ENCODE peak calls at places on chromosomes 3 and 15, in four cellular contexts. B is transverse colon, F is sigmoid colon, V is glutamatergic neuron. G is an unnamed sample.

GRCh38 chr3:102307442-102307841 is 127.4 kb upstream of the ZPLD1 start:
- DNase-seq in B (no peak), F (no peak), V (no peak), G (no peak)

GRCh38 chr15:78004222-78004727 is 73.2 kb downstream of the TBC1D2B start:
- DNase-seq in B (no peak), F (peak), V (no peak), G (no peak)

GRCh38 chr3:143167956-143168355 is 48.4 kb downstream of the CHST2 start:
- DNase-seq in B (no peak), F (no peak), V (no peak), G (no peak)

GRCh38 chr3:171781711-171782127 is 28.6 kb downstream of the PLD1 start:
- DNase-seq in B (no peak), F (no peak), V (no peak), G (no peak)

GRCh38 chr15:40590635-40591105 is 3.4 kb upstream of the KNL1 start:
- DNase-seq in B (no peak), F (no peak), V (no peak), G (no peak)

GRCh38 chr3:38646062-38646461 is 3.4 kb downstream of the SCN5A start:
- DNase-seq in B (no peak), F (peak), V (no peak), G (no peak)

GRCh38 chr15:41233367-41233771 is 2.3 kb downstream of the CHP1 start:
- DNase-seq in B (no peak), F (no peak), V (no peak), G (no peak)

GRCh38 chr3:32640939-32641725 is 43.9 kb upstream of the CNOT10 start:
- DNase-seq in B (no peak), F (peak), V (peak), G (no peak)

DNA sequence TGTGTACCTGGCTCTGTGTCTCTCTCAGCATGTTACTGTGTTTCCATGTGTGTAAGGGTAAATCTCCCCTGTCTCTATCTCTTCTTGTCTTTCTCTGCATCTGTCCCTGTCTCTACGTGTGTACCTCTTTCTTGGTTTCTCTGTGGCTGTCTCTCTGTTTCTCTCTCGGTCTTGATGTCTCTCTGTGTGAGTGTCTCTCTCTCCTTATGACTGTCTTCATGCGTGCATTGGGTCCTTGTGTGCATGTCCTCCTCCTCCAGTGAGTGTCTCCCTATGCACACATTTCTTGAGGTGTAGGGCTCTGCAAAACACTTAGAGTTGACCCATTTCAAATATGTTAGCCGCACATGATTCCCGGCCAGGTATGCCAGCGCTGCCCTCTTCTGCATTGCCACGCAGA is 903.3 kb upstream of the CFAP20DC start:
- DNase-seq in B (no peak), F (no peak), V (no peak), G (no peak)
- TF ChIP-seq CTCF in B (no peak), F (no peak), V (no peak), G (no peak)

GRCh38 chr3:9302425-9303181 is 53.2 kb upstream of the SRGAP3 start:
- DNase-seq in B (peak), F (peak), V (peak), G (peak)
- TF ChIP-seq CTCF in B (peak), F (peak), V (peak), G (peak)

GRCh38 chr3:159802864-159803263 is 185.8 kb upstream of the IL12A start:
- DNase-seq in B (no peak), F (no peak), V (no peak), G (no peak)

GRCh38 chr3:159803444-159803843 is 185.2 kb upstream of the IL12A start:
- DNase-seq in B (no peak), F (no peak), V (no peak), G (no peak)

GRCh38 chr3:159805411-159805772 is 183.2 kb upstream of the IL12A start:
- DNase-seq in B (no peak), F (no peak), V (no peak), G (no peak)

GRCh38 chr3:159806412-159806811 is 182.2 kb upstream of the IL12A start:
- DNase-seq in B (no peak), F (peak), V (no peak), G (no peak)

DNA sequence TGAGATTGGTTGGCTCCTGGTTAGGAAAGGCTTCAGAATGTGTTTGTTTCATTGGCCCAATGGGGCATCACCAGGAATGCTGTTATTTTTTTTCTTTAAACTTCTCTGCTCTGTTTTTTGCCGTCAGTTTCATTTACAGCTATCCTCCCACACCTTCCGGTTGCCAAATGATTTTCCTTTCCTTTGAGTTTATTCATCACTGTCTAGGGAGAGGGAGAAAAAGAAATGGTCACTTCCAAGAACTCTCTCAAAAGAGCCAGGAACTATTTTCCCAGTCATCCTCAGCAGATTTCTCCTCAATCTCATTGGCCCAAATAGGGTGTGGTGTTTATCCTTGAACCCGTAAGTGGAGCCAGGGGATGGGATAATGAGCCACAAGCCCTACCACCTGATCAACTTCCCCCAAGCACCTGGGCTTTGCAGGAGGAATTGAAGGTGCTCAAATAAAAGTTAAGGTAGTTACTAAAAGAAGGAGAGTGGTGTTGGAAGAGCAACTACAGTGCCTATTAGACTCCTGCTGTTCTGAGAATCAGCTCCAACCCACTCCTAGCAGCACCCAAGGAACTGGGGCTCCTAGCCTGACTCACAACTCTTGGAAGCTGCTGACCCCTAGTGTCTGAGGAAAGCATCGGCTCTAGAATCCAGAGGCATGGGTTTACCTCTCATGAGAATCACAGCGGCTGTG is 183.8 kb upstream of the IL12A start:
- DNase-seq in B (peak), F (peak), V (peak), G (no peak)
- TF ChIP-seq CTCF in B (peak), F (peak), V (peak), G (peak)

GRCh38 chr3:184135149-184135910 is at the start of gene EIF2B5:
- DNase-seq in B (peak), F (peak), V (peak), G (peak)
- TF ChIP-seq CTCF in B (peak), F (peak), V (no peak), G (no peak)

GRCh38 chr3:9786825-9787654 is 5.2 kb downstream of the TADA3 start:
- DNase-seq in B (no peak), F (no peak), V (no peak), G (no peak)
- TF ChIP-seq CTCF in B (no peak), F (no peak), V (peak), G (no peak)

DNA sequence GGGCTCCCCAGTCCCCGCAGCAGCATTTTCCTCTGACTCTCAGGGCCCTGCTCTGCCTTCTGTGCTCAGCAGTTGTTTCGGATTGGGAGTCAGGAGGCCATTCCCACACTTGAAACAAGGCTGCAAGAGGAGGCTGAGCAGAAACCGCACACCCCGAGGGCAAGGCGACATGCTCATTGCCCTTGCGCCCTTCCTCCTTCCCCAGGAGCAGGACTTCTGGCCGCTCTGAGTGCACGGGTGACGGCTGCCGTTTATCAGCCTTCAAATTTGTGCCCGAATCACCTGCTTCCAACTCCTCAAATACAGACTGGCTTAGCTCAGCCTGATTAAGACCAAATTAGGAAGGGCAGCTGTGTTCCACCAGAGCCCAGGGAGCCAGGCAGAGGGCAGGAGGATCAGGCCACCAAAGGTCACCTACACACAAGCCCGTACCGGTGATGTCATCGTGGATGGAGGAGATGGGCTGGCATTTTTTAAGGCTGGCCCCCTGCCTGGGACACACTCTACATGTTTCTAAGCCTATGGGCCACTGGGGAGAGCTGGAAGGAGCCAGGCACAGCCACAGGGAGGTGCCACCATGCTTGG is 38.1 kb downstream of the TM2D3 start:
- DNase-seq in B (no peak), F (no peak), V (no peak), G (no peak)
- TF ChIP-seq CTCF in B (no peak), F (no peak), V (no peak), G (no peak)

G was measured in pancreas.